ENCODE peak calls at places on chromosomes 4 and X, in five cellular contexts. One of them, this sample, is unnamed.

GRCh38 chr4:47463235-47463956 is at the start of gene COMMD8:
- DNase-seq in A549: peak; percentile 92
- DNase-seq in SK-N-SH: peak; percentile 95
- DNase-seq in AG09309: peak; percentile 75
- DNase-seq in AG04449: no peak
- DNase-seq in this sample: peak; percentile 92

GRCh38 chrX:22397566-22397965 is 124.9 kb downstream of the CBLL2 start:
- DNase-seq in A549: no peak
- DNase-seq in SK-N-SH: no peak
- DNase-seq in AG09309: no peak
- DNase-seq in AG04449: no peak
- DNase-seq in this sample: no peak

GRCh38 chrX:44343412-44343942 is at the start of gene EFHC2:
- DNase-seq in A549: peak; percentile 6
- DNase-seq in SK-N-SH: peak; percentile 60
- DNase-seq in AG09309: no peak
- DNase-seq in AG04449: no peak
- DNase-seq in this sample: peak; percentile 6

GRCh38 chr4:182748949-182749348 is 168.2 kb downstream of the DCTD start:
- DNase-seq in A549: no peak
- DNase-seq in SK-N-SH: no peak
- DNase-seq in AG09309: no peak
- DNase-seq in AG04449: no peak
- DNase-seq in this sample: no peak

GRCh38 chr4:71210831-71211230 is 128.0 kb upstream of the SLC4A4 start:
- DNase-seq in A549: no peak
- DNase-seq in SK-N-SH: no peak
- DNase-seq in AG09309: no peak
- DNase-seq in AG04449: no peak
- DNase-seq in this sample: no peak

GRCh38 chrX:20144491-20144890 is 2.9 kb upstream of the EIF1AX start:
- DNase-seq in A549: no peak
- DNase-seq in SK-N-SH: no peak
- DNase-seq in AG09309: no peak
- DNase-seq in AG04449: no peak
- DNase-seq in this sample: no peak

GRCh38 chr4:833731-834367 is 7.9 kb upstream of the CPLX1 start:
- DNase-seq in A549: no peak
- DNase-seq in SK-N-SH: no peak
- DNase-seq in AG09309: no peak
- DNase-seq in AG04449: no peak
- DNase-seq in this sample: no peak

GRCh38 chrX:154321624-154322023 is 26.0 kb downstream of the TKTL1 start:
- DNase-seq in A549: peak; percentile 14
- DNase-seq in SK-N-SH: no peak
- DNase-seq in AG09309: no peak
- DNase-seq in AG04449: no peak
- DNase-seq in this sample: no peak

GRCh38 chr4:146334862-146335449 is 120.6 kb downstream of the REELD1 start:
- DNase-seq in A549: no peak
- DNase-seq in SK-N-SH: no peak
- DNase-seq in AG09309: no peak
- DNase-seq in AG04449: no peak
- DNase-seq in this sample: no peak

GRCh38 chr4:114598191-114599121 is at the start of gene UGT8:
- DNase-seq in A549: peak; percentile 5
- DNase-seq in SK-N-SH: peak; percentile 77
- DNase-seq in AG09309: no peak
- DNase-seq in AG04449: no peak
- DNase-seq in this sample: peak; percentile 56

GRCh38 chrX:31099536-31100090 is 27.8 kb upstream of the FTHL17 start:
- DNase-seq in A549: no peak
- DNase-seq in SK-N-SH: no peak
- DNase-seq in AG09309: no peak
- DNase-seq in AG04449: no peak
- DNase-seq in this sample: no peak

GRCh38 chrX:20372533-20372932 is 105.8 kb upstream of the RPS6KA3 start:
- DNase-seq in A549: peak; percentile 37
- DNase-seq in SK-N-SH: no peak
- DNase-seq in AG09309: no peak
- DNase-seq in AG04449: no peak
- DNase-seq in this sample: no peak

GRCh38 chrX:148310402-148311200 is 189.8 kb upstream of the AFF2 start:
- DNase-seq in A549: no peak
- DNase-seq in SK-N-SH: no peak
- DNase-seq in AG09309: no peak
- DNase-seq in AG04449: no peak
- DNase-seq in this sample: no peak

DNA sequence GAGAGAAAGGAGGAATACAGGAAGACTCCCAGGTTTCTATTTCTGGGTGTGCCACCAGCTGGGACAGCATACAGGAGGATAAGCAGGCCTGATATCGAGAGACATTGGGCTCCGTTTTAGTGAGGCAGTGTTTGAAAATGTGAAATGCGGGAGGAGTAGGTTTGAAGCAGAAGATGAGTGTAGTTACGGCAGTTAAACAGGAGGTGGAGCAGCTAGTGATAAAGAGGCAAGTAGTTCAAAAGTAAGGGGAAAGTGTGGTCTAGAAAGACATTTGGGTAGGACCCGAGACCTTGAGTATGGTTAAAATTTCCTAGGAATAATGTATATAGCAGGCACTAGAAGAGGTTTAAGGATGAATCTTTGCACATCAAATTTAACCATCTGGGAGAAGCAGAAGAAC is 42.4 kb downstream of the DCUN1D4 start:
- DNase-seq in A549: peak; percentile 19
- DNase-seq in SK-N-SH: peak; percentile 21
- DNase-seq in AG09309: no peak
- DNase-seq in AG04449: no peak
- DNase-seq in this sample: no peak
- TF ChIP-seq CTCF in A549: no peak
- TF ChIP-seq CTCF in SK-N-SH: peak; percentile 50
- TF ChIP-seq CTCF in AG09309: peak; percentile 43
- TF ChIP-seq CTCF in AG04449: peak; percentile 29
- TF ChIP-seq CTCF in this sample: peak; percentile 57

GRCh38 chr4:3443750-3444309 is 2.1 kb downstream of the HGFAC start:
- DNase-seq in A549: no peak
- DNase-seq in SK-N-SH: no peak
- DNase-seq in AG09309: no peak
- DNase-seq in AG04449: no peak
- DNase-seq in this sample: no peak
- TF ChIP-seq CTCF in A549: peak; percentile 10
- TF ChIP-seq CTCF in SK-N-SH: no peak
- TF ChIP-seq CTCF in AG09309: no peak
- TF ChIP-seq CTCF in AG04449: no peak
- TF ChIP-seq CTCF in this sample: no peak

DNA sequence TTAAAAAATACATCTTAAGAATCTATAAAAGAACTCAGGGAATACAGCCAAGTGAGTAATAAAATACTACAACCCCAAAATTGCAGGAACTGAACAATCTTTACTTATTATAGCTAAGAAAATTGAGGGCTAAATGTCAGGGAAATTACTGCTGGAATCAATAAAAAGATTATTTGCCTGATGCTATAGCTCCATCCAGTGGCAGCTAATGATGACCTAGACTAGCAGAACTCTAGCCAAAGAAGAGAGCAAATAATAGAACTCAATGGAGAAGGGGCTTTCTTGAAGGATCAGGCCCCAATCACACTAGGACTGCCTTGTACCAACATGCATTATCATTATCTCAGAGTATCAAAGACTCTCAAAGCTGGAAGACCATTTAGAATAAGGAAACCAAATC is 85.0 kb upstream of the FAM241A start:
- DNase-seq in A549: peak; percentile 31
- DNase-seq in SK-N-SH: peak; percentile 13
- DNase-seq in AG09309: no peak
- DNase-seq in AG04449: no peak
- DNase-seq in this sample: no peak
- TF ChIP-seq CTCF in A549: peak; percentile 48
- TF ChIP-seq CTCF in SK-N-SH: peak; percentile 62
- TF ChIP-seq CTCF in AG09309: peak; percentile 49
- TF ChIP-seq CTCF in AG04449: peak; percentile 27
- TF ChIP-seq CTCF in this sample: peak; percentile 55

GRCh38 chr4:13859423-13859822 is 231.9 kb upstream of the BOD1L1 start:
- DNase-seq in A549: no peak
- DNase-seq in SK-N-SH: no peak
- DNase-seq in AG09309: no peak
- DNase-seq in AG04449: no peak
- DNase-seq in this sample: no peak

GRCh38 chr4:13857397-13857796 is 229.9 kb upstream of the BOD1L1 start:
- DNase-seq in A549: no peak
- DNase-seq in SK-N-SH: no peak
- DNase-seq in AG09309: no peak
- DNase-seq in AG04449: no peak
- DNase-seq in this sample: no peak

GRCh38 chr4:13857800-13858199 is 230.3 kb upstream of the BOD1L1 start:
- DNase-seq in A549: no peak
- DNase-seq in SK-N-SH: no peak
- DNase-seq in AG09309: no peak
- DNase-seq in AG04449: no peak
- DNase-seq in this sample: no peak

GRCh38 chr4:13856387-13856786 is 228.9 kb upstream of the BOD1L1 start:
- DNase-seq in A549: no peak
- DNase-seq in SK-N-SH: no peak
- DNase-seq in AG09309: no peak
- DNase-seq in AG04449: no peak
- DNase-seq in this sample: no peak

DNA sequence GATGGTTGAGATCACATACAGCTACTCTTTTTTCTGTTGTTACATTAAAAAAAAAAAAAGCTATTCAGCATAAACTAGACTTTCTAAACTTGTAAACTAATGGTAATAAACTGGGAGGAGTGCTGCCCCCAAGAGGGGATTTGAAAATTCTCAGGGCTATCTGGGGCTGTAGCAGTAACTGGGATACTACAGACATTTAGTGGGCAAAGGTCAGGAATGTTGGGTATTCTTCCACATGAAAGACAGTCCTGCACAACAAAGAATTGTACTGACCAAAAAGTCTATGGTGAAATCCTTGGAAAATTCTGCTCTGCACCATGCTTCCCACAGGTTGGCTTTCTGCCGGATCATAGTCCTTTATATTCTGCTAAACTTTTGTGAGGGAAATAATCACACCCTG is 232.6 kb upstream of the BOD1L1 start:
- DNase-seq in A549: no peak
- DNase-seq in SK-N-SH: peak; percentile 6
- DNase-seq in AG09309: no peak
- DNase-seq in AG04449: no peak
- DNase-seq in this sample: no peak
- TF ChIP-seq CTCF in A549: no peak
- TF ChIP-seq CTCF in SK-N-SH: no peak
- TF ChIP-seq CTCF in AG09309: no peak
- TF ChIP-seq CTCF in AG04449: no peak
- TF ChIP-seq CTCF in this sample: peak; percentile 16

GRCh38 chr4:143184503-143185252 is at the start of gene USP38:
- DNase-seq in A549: peak; percentile 93
- DNase-seq in SK-N-SH: peak; percentile 93
- DNase-seq in AG09309: peak; percentile 81
- DNase-seq in AG04449: peak; percentile 78
- DNase-seq in this sample: peak; percentile 75
- TF ChIP-seq CTCF in A549: no peak
- TF ChIP-seq CTCF in SK-N-SH: peak; percentile 10
- TF ChIP-seq CTCF in AG09309: no peak
- TF ChIP-seq CTCF in AG04449: peak; percentile 4
- TF ChIP-seq CTCF in this sample: no peak

GRCh38 chr4:172662113-172662512 is 506.5 kb upstream of the GALNT7 start:
- DNase-seq in A549: no peak
- DNase-seq in SK-N-SH: no peak
- DNase-seq in AG09309: no peak
- DNase-seq in AG04449: no peak
- DNase-seq in this sample: no peak

GRCh38 chr4:172666711-172667368 is 501.8 kb upstream of the GALNT7 start:
- DNase-seq in A549: peak; percentile 16
- DNase-seq in SK-N-SH: no peak
- DNase-seq in AG09309: no peak
- DNase-seq in AG04449: no peak
- DNase-seq in this sample: no peak
- TF ChIP-seq CTCF in A549: no peak
- TF ChIP-seq CTCF in SK-N-SH: no peak
- TF ChIP-seq CTCF in AG09309: no peak
- TF ChIP-seq CTCF in AG04449: no peak
- TF ChIP-seq CTCF in this sample: no peak

GRCh38 chrX:128992107-128992971 is 531.0 kb downstream of the SMARCA1 start:
- DNase-seq in A549: no peak
- DNase-seq in SK-N-SH: peak; percentile 9
- DNase-seq in AG09309: no peak
- DNase-seq in AG04449: no peak
- DNase-seq in this sample: no peak
- TF ChIP-seq CTCF in A549: no peak
- TF ChIP-seq CTCF in SK-N-SH: no peak
- TF ChIP-seq CTCF in AG09309: no peak
- TF ChIP-seq CTCF in AG04449: no peak
- TF ChIP-seq CTCF in this sample: no peak

DNA sequence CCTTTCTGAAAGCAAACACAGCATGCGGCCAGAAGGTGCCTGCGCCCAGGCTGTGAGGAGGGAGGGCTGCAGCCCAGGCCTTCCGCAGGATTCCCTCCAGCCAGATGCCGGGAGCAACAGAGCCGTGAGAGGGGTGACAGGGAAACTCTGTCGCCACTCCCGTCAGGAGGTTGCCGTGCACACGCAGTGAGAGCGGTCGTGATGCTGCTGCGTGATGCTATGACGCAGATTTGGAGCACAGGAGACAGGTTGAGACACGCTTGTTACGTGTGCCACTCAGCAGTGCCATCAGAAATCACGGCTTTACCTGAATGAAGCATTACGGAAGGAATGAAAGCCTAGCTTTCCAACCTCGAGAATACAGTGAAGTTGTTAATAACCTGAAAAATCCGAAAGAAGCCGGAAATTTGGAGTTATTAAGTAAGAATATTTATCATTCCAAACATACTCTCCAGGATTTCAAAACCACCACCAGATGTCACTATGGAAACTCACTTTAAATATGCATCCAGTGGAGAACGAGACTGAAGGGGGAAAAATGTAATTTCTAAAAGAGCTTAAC is 54.4 kb downstream of the FAT1 start:
- DNase-seq in A549: peak; percentile 38
- DNase-seq in SK-N-SH: peak; percentile 36
- DNase-seq in AG09309: peak; percentile 47
- DNase-seq in AG04449: peak; percentile 28
- DNase-seq in this sample: no peak
- TF ChIP-seq CTCF in A549: peak; percentile 55
- TF ChIP-seq CTCF in SK-N-SH: peak; percentile 68
- TF ChIP-seq CTCF in AG09309: peak; percentile 22
- TF ChIP-seq CTCF in AG04449: no peak
- TF ChIP-seq CTCF in this sample: peak; percentile 66

DNA sequence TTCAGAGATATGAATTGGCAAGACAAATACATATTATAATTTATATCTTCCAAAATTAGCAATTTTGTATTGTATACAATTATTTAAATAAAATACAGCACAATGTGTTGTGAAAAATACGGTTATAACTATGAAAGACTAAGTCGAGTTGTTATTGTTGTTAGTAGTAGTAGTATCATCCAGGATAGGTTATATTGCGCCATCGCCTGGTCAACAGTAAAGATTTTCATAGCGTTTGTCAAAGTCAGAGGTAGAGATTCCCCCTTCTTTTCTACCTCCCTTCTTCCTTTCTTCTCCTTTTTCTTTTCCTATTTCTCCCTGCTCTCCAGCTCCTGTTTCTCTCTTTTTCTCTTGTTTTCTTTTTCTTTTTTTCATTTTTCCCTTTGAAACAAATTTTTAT is 499.1 kb upstream of the EPHA5 start:
- DNase-seq in A549: peak; percentile 4
- DNase-seq in SK-N-SH: peak; percentile 1
- DNase-seq in AG09309: no peak
- DNase-seq in AG04449: no peak
- DNase-seq in this sample: no peak
- TF ChIP-seq CTCF in A549: no peak
- TF ChIP-seq CTCF in SK-N-SH: peak; percentile 53
- TF ChIP-seq CTCF in AG09309: peak; percentile 37
- TF ChIP-seq CTCF in AG04449: no peak
- TF ChIP-seq CTCF in this sample: peak; percentile 49